ENCODE peak calls at places on chromosome 10, in seven cellular contexts. One of them, this sample, is unnamed.

GRCh38 chr10:112557197-112557596 is 110.2 kb downstream of the VTI1A start:
- DNase-seq in kidney: no peak
- DNase-seq in natural killer cell: no peak
- DNase-seq in cerebellar nuclear complex: no peak
- DNase-seq in nucleus accumbens: no peak
- DNase-seq in NCI-H187: no peak
- DNase-seq in ACHN: no peak
- DNase-seq in this sample: no peak

GRCh38 chr10:122102146-122102866 is 113.3 kb downstream of the TACC2 start:
- DNase-seq in NCI-H187: no peak
- DNase-seq in kidney: no peak
- DNase-seq in cerebellar nuclear complex: no peak
- DNase-seq in natural killer cell: no peak
- DNase-seq in ACHN: no peak
- DNase-seq in nucleus accumbens: no peak
- DNase-seq in this sample: no peak

GRCh38 chr10:71878327-71879034 is 27.4 kb upstream of the PSAP start:
- DNase-seq in nucleus accumbens: no peak
- DNase-seq in cerebellar nuclear complex: no peak
- DNase-seq in ACHN: no peak
- DNase-seq in natural killer cell: no peak
- DNase-seq in NCI-H187: no peak
- DNase-seq in kidney: no peak
- DNase-seq in this sample: no peak

GRCh38 chr10:15585303-15585715 is 134.4 kb downstream of the ITGA8 start:
- DNase-seq in nucleus accumbens: peak
- DNase-seq in NCI-H187: no peak
- DNase-seq in cerebellar nuclear complex: no peak
- DNase-seq in ACHN: peak
- DNase-seq in natural killer cell: no peak
- DNase-seq in kidney: peak
- DNase-seq in this sample: no peak

GRCh38 chr10:11042375-11042774 is 24.7 kb downstream of the CELF2 start:
- DNase-seq in ACHN: no peak
- DNase-seq in nucleus accumbens: no peak
- DNase-seq in cerebellar nuclear complex: no peak
- DNase-seq in NCI-H187: no peak
- DNase-seq in kidney: no peak
- DNase-seq in natural killer cell: no peak
- DNase-seq in this sample: no peak

GRCh38 chr10:118330295-118331076 is 11.6 kb downstream of the FAM204A start:
- DNase-seq in NCI-H187: no peak
- DNase-seq in ACHN: no peak
- DNase-seq in kidney: no peak
- DNase-seq in natural killer cell: no peak
- DNase-seq in nucleus accumbens: no peak
- DNase-seq in cerebellar nuclear complex: no peak
- DNase-seq in this sample: no peak

GRCh38 chr10:78804356-78805032 is 264.3 kb upstream of the ZMIZ1 start:
- DNase-seq in kidney: no peak
- DNase-seq in ACHN: no peak
- DNase-seq in cerebellar nuclear complex: no peak
- DNase-seq in natural killer cell: no peak
- DNase-seq in NCI-H187: no peak
- DNase-seq in nucleus accumbens: no peak
- DNase-seq in this sample: no peak

GRCh38 chr10:103575416-103576075 is 82.0 kb downstream of the NEURL1 start:
- DNase-seq in nucleus accumbens: no peak
- DNase-seq in NCI-H187: no peak
- DNase-seq in cerebellar nuclear complex: no peak
- DNase-seq in ACHN: no peak
- DNase-seq in natural killer cell: no peak
- DNase-seq in kidney: no peak
- DNase-seq in this sample: no peak

GRCh38 chr10:49612513-49613159 is 1.2 kb upstream of the CHAT start:
- DNase-seq in nucleus accumbens: no peak
- DNase-seq in kidney: no peak
- DNase-seq in cerebellar nuclear complex: no peak
- DNase-seq in natural killer cell: no peak
- DNase-seq in ACHN: peak
- DNase-seq in NCI-H187: no peak
- DNase-seq in this sample: no peak